ENCODE peak calls at places on chromosomes 12 and 14, in six cellular contexts. One of them, this sample, is unnamed.

GRCh38 chr12:13472690-13473089 is 276.2 kb downstream of the EMP1 start:
- DNase-seq in left ventricle myocardium inferior: no peak
- DNase-seq in testis: no peak
- DNase-seq in endothelial cell of umbilical vein: no peak
- DNase-seq in thoracic aorta: no peak
- DNase-seq in GM12865: peak
- DNase-seq in this sample: no peak

GRCh38 chr14:65433157-65433556 is 20.6 kb downstream of the FUT8 start:
- DNase-seq in left ventricle myocardium inferior: no peak
- DNase-seq in testis: no peak
- DNase-seq in endothelial cell of umbilical vein: no peak
- DNase-seq in thoracic aorta: no peak
- DNase-seq in GM12865: peak
- DNase-seq in this sample: no peak

GRCh38 chr14:76497550-76498484 is 121.9 kb downstream of the ESRRB start:
- DNase-seq in left ventricle myocardium inferior: no peak
- DNase-seq in testis: no peak
- DNase-seq in endothelial cell of umbilical vein: no peak
- DNase-seq in thoracic aorta: no peak
- DNase-seq in GM12865: no peak
- DNase-seq in this sample: no peak

GRCh38 chr12:94379479-94380113 is 80.1 kb downstream of the CEP83 start:
- DNase-seq in left ventricle myocardium inferior: no peak
- DNase-seq in testis: no peak
- DNase-seq in endothelial cell of umbilical vein: no peak
- DNase-seq in thoracic aorta: no peak
- DNase-seq in GM12865: peak
- DNase-seq in this sample: no peak

GRCh38 chr12:103102225-103102744 is 144.8 kb downstream of the ASCL1 start:
- DNase-seq in left ventricle myocardium inferior: no peak
- DNase-seq in testis: no peak
- DNase-seq in endothelial cell of umbilical vein: no peak
- DNase-seq in thoracic aorta: no peak
- DNase-seq in GM12865: peak
- DNase-seq in this sample: no peak

GRCh38 chr12:64706831-64707230 is 52.4 kb downstream of the GNS start:
- DNase-seq in left ventricle myocardium inferior: no peak
- DNase-seq in testis: no peak
- DNase-seq in endothelial cell of umbilical vein: no peak
- DNase-seq in thoracic aorta: no peak
- DNase-seq in GM12865: no peak
- DNase-seq in this sample: no peak

GRCh38 chr14:22897357-22897756 is 14.3 kb downstream of the REM2 start:
- DNase-seq in left ventricle myocardium inferior: no peak
- DNase-seq in testis: no peak
- DNase-seq in endothelial cell of umbilical vein: no peak
- DNase-seq in thoracic aorta: no peak
- DNase-seq in GM12865: no peak
- DNase-seq in this sample: no peak

GRCh38 chr12:84069699-84070098 is 842.9 kb downstream of the SLC6A15 start:
- DNase-seq in left ventricle myocardium inferior: no peak
- DNase-seq in testis: no peak
- DNase-seq in endothelial cell of umbilical vein: no peak
- DNase-seq in thoracic aorta: no peak
- DNase-seq in GM12865: no peak
- DNase-seq in this sample: no peak

GRCh38 chr14:58560208-58560607 is 77.6 kb upstream of the DACT1 start:
- DNase-seq in left ventricle myocardium inferior: no peak
- DNase-seq in testis: no peak
- DNase-seq in endothelial cell of umbilical vein: peak
- DNase-seq in thoracic aorta: no peak
- DNase-seq in GM12865: peak
- DNase-seq in this sample: no peak

GRCh38 chr14:52427460-52427859 is 113.3 kb downstream of the PTGER2 start:
- DNase-seq in left ventricle myocardium inferior: no peak
- DNase-seq in testis: no peak
- DNase-seq in endothelial cell of umbilical vein: no peak
- DNase-seq in thoracic aorta: no peak
- DNase-seq in GM12865: no peak
- DNase-seq in this sample: no peak

GRCh38 chr12:18861287-18861858 is 123.5 kb downstream of the CAPZA3 start:
- DNase-seq in left ventricle myocardium inferior: no peak
- DNase-seq in testis: no peak
- DNase-seq in endothelial cell of umbilical vein: peak
- DNase-seq in thoracic aorta: no peak
- DNase-seq in GM12865: peak
- DNase-seq in this sample: no peak

GRCh38 chr12:95601091-95601490 is 49.8 kb upstream of the USP44 start:
- DNase-seq in left ventricle myocardium inferior: no peak
- DNase-seq in testis: no peak
- DNase-seq in endothelial cell of umbilical vein: no peak
- DNase-seq in thoracic aorta: no peak
- DNase-seq in GM12865: no peak
- DNase-seq in this sample: no peak

GRCh38 chr14:21098134-21098891 is at the start of gene ZNF219:
- DNase-seq in left ventricle myocardium inferior: peak
- DNase-seq in testis: peak
- DNase-seq in endothelial cell of umbilical vein: peak
- DNase-seq in thoracic aorta: no peak
- DNase-seq in GM12865: no peak
- DNase-seq in this sample: no peak

GRCh38 chr14:58794993-58795762 is 157.4 kb downstream of the DACT1 start:
- DNase-seq in left ventricle myocardium inferior: no peak
- DNase-seq in testis: no peak
- DNase-seq in endothelial cell of umbilical vein: no peak
- DNase-seq in thoracic aorta: no peak
- DNase-seq in GM12865: peak
- DNase-seq in this sample: no peak

DNA sequence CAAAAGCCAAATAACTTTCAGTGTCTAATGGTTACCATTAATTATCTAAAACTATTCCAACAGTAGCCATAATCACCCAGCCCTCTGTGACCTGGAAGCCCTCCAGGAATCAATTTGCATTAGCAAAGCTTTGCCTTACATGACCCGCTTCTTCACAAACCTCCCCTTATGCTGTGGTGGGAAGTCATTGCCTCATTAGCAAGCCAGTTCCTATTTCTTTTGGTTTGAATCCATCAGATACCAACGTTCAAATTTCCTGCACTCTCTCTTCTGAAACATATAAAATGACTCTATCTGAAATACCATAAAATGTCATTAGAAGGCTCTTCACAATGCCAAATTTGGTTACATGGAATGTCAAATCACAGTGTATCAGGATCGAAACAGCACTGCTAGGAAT is 268.3 kb upstream of the PRKD1 start:
- DNase-seq in left ventricle myocardium inferior: no peak
- DNase-seq in testis: no peak
- DNase-seq in endothelial cell of umbilical vein: no peak
- DNase-seq in thoracic aorta: no peak
- DNase-seq in GM12865: no peak
- DNase-seq in this sample: peak
- H3K4me3 ChIP-seq in left ventricle myocardium inferior: no peak
- H3K4me3 ChIP-seq in testis: no peak
- H3K4me3 ChIP-seq in endothelial cell of umbilical vein: no peak
- H3K4me3 ChIP-seq in thoracic aorta: peak
- H3K4me3 ChIP-seq in GM12865: no peak
- H3K4me3 ChIP-seq in this sample: no peak

DNA sequence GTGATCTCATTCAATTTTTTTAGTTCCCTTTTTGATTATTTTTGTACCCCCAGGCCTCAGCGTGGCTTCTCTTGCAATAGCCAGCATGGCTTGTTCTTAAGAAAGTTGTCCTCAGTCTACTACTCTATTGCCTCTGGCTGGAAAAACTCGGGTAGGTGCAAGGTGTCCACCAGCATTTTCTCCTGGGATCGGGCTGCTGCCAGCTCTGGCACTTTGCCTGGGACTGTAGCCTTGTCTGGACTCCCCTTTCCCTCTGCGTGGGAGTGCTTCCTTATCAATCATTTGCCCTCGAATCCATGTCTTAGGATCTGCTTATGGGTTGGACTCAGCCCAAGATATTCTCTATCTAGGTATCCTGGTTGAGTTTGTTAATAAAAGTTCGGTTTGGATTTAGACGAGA is 773.4 kb downstream of the DIO2 start:
- DNase-seq in left ventricle myocardium inferior: no peak
- DNase-seq in testis: no peak
- DNase-seq in endothelial cell of umbilical vein: no peak
- DNase-seq in thoracic aorta: no peak
- DNase-seq in GM12865: no peak
- DNase-seq in this sample: no peak
- TF ChIP-seq CTCF in left ventricle myocardium inferior: no peak
- TF ChIP-seq CTCF in testis: no peak
- TF ChIP-seq CTCF in endothelial cell of umbilical vein: no peak
- TF ChIP-seq CTCF in thoracic aorta: no peak
- TF ChIP-seq CTCF in GM12865: no peak
- TF ChIP-seq CTCF in this sample: no peak

DNA sequence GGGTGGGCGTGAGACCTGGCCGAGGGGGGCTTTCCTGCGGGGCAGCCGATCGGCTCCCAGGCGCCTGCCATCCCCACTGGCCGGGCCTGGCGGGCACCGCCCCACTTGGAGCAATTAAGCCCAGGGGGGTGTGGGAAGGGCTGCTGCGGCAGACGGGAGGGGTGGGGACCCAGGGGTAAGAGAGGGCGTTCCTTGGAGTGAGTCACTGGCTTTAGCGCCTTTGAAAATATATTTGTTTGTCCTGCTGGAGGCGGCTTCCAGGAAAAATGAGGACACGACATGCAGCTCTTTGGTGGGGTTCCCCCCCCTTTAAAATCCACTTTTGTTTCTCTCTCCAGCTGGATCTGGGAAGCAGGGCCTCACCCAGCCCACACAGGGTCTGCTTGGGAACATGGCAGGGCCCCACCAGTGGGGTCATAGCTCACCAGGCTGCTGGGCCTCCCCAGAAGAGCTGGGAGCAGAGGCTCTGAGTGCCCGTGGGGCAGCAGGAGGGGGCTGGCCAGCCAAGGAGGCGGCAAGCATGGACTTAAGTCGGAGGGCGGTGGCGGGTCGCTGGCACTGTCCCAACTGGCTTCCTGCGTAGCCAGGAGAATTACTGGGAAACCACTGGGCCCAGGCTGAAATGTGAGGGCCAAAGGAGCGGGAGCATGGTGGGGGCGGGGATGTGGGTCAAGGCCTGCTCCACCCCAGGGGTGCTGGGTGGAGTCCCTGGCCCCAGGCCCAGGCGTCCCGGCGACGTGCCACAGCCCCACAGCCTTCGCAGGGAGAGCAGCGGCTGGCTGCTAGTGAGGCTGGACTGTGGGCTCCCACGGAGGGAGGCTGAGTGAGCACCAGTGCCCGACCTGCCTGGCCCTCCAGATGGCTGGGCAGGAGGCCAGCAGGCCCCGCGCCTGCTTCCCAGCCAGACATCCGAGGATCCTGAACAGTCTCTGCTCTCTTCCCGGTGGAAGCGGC is 128.0 kb downstream of the RFLNA start:
- DNase-seq in left ventricle myocardium inferior: peak
- DNase-seq in testis: peak
- DNase-seq in endothelial cell of umbilical vein: peak
- DNase-seq in thoracic aorta: peak
- DNase-seq in GM12865: no peak
- DNase-seq in this sample: peak
- H3K4me3 ChIP-seq in left ventricle myocardium inferior: peak
- H3K4me3 ChIP-seq in testis: no peak
- H3K4me3 ChIP-seq in endothelial cell of umbilical vein: no peak
- H3K4me3 ChIP-seq in thoracic aorta: peak
- H3K4me3 ChIP-seq in GM12865: no peak
- H3K4me3 ChIP-seq in this sample: no peak

GRCh38 chr12:14656846-14657245 is 39.6 kb downstream of the GUCY2C start:
- DNase-seq in left ventricle myocardium inferior: no peak
- DNase-seq in testis: no peak
- DNase-seq in endothelial cell of umbilical vein: no peak
- DNase-seq in thoracic aorta: no peak
- DNase-seq in GM12865: no peak
- DNase-seq in this sample: no peak
- TF ChIP-seq CTCF in left ventricle myocardium inferior: no peak
- TF ChIP-seq CTCF in testis: no peak
- TF ChIP-seq CTCF in endothelial cell of umbilical vein: no peak
- TF ChIP-seq CTCF in thoracic aorta: no peak
- TF ChIP-seq CTCF in GM12865: no peak
- TF ChIP-seq CTCF in this sample: no peak

DNA sequence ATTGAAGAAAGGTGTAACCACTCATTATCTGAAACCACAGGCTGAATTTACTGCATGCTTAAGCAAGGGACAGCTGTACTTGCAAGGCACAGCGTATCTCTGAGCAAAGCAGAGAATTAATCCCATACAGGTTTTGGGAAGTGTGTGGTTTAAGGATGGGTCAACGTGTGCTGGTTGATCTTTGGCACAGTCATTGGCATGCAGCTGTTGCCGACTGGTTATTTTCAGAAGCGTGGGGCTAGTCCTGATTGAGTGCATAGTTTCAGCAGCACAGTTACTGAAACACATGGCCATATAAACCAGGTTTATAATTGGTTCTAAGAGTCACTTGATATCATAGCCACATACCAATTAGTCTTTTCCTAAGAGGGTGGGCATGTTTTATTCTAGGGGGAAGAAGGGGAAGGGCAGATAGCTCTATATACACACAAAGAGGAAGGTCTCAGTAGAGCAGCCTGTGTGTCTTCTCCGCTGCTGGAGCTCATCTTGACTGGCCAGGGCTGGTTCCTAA is 10.9 kb upstream of the RPS6KL1 start:
- DNase-seq in left ventricle myocardium inferior: no peak
- DNase-seq in testis: no peak
- DNase-seq in endothelial cell of umbilical vein: peak
- DNase-seq in thoracic aorta: no peak
- DNase-seq in GM12865: no peak
- DNase-seq in this sample: no peak
- H3K4me3 ChIP-seq in left ventricle myocardium inferior: no peak
- H3K4me3 ChIP-seq in testis: no peak
- H3K4me3 ChIP-seq in endothelial cell of umbilical vein: no peak
- H3K4me3 ChIP-seq in thoracic aorta: no peak
- H3K4me3 ChIP-seq in GM12865: no peak
- H3K4me3 ChIP-seq in this sample: no peak

DNA sequence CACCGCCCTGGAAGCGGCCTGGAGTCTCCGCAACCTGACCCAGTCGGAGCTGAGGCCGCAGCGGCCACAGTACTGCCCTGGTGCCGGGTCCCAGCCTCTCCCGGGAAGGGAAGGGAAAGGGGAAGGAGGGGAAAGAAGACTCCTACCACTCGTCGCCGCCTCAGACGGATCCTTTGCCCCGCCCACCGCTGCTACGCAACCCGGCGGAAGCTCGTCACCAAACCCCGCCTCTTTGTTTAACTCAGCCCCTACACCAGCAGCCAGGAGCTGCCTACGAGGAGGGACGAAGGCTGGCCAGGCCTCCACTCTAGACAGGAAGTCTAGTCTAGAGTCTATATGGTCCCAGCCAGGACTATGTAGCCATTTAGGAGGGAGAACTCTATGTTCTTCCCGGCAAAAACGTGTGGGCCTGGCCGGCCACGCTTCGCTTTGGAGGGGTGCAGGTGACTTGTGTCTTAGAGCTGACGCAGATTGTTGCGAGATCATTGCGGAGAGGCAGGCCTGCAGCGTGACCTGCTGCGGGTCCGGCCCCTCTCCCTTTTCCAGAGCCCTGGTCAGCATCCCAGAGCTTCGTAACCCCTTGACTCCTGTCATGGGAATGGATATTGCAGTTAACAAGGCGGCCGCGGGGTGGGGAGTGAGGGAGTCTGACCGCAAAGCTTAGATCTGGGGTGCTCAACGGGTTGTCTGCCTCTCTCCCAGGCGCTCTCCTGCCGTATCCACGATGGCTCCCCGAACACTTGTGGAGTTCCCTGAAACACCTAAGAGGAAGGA is at the start of gene RNF41:
- DNase-seq in left ventricle myocardium inferior: peak
- DNase-seq in testis: peak
- DNase-seq in endothelial cell of umbilical vein: peak
- DNase-seq in thoracic aorta: peak
- DNase-seq in GM12865: peak
- DNase-seq in this sample: peak
- TF ChIP-seq CTCF in left ventricle myocardium inferior: no peak
- TF ChIP-seq CTCF in testis: no peak
- TF ChIP-seq CTCF in endothelial cell of umbilical vein: no peak
- TF ChIP-seq CTCF in thoracic aorta: peak
- TF ChIP-seq CTCF in GM12865: no peak
- TF ChIP-seq CTCF in this sample: no peak